ENCODE peak calls at places on chromosomes 4 and X, in six cellular contexts. One of them, this sample, is unnamed.

GRCh38 chr4:162684371-162684700 is 482.4 kb downstream of the NAF1 start:
- DNase-seq in OCI-LY7: no peak
- DNase-seq in mammary epithelial cell: no peak
- DNase-seq in fibroblast of lung: no peak
- DNase-seq in H9: no peak
- DNase-seq in GM23248: no peak
- DNase-seq in this sample: no peak

GRCh38 chr4:143225167-143225566 is 40.5 kb downstream of the USP38 start:
- DNase-seq in GM23248: no peak
- DNase-seq in H9: no peak
- DNase-seq in fibroblast of lung: no peak
- DNase-seq in mammary epithelial cell: no peak
- DNase-seq in OCI-LY7: no peak
- DNase-seq in this sample: no peak

GRCh38 chr4:141346144-141346543 is 125.4 kb downstream of the ZNF330 start:
- DNase-seq in fibroblast of lung: peak; percentile 64
- DNase-seq in GM23248: peak; percentile 83
- DNase-seq in H9: no peak
- DNase-seq in OCI-LY7: peak; percentile 14
- DNase-seq in mammary epithelial cell: peak; percentile 39
- DNase-seq in this sample: peak; percentile 81

GRCh38 chrX:153410888-153411254 is 401 bp upstream of the ZFP92 start:
- DNase-seq in OCI-LY7: no peak
- DNase-seq in H9: no peak
- DNase-seq in fibroblast of lung: no peak
- DNase-seq in GM23248: no peak
- DNase-seq in mammary epithelial cell: no peak
- DNase-seq in this sample: no peak

GRCh38 chrX:123339201-123339905 is 155.3 kb downstream of the GRIA3 start:
- DNase-seq in mammary epithelial cell: peak; percentile 49
- DNase-seq in fibroblast of lung: peak; percentile 79
- DNase-seq in H9: no peak
- DNase-seq in GM23248: peak; percentile 85
- DNase-seq in OCI-LY7: no peak
- DNase-seq in this sample: peak; percentile 39

GRCh38 chrX:113124693-113125092 is 284.1 kb upstream of the AMOT start:
- DNase-seq in GM23248: no peak
- DNase-seq in H9: peak; percentile 34
- DNase-seq in OCI-LY7: no peak
- DNase-seq in fibroblast of lung: no peak
- DNase-seq in mammary epithelial cell: no peak
- DNase-seq in this sample: no peak

GRCh38 chrX:9515973-9516538 is 51.2 kb downstream of the TBL1X start:
- DNase-seq in OCI-LY7: no peak
- DNase-seq in mammary epithelial cell: no peak
- DNase-seq in H9: no peak
- DNase-seq in fibroblast of lung: no peak
- DNase-seq in GM23248: no peak
- DNase-seq in this sample: no peak

GRCh38 chr4:106258145-106259045 is 57.6 kb downstream of the TBCK start:
- DNase-seq in mammary epithelial cell: no peak
- DNase-seq in OCI-LY7: no peak
- DNase-seq in fibroblast of lung: peak; percentile 33
- DNase-seq in H9: no peak
- DNase-seq in GM23248: peak; percentile 40
- DNase-seq in this sample: no peak

GRCh38 chrX:24846551-24847170 is 152.9 kb downstream of the POLA1 start:
- DNase-seq in fibroblast of lung: peak; percentile 12
- DNase-seq in OCI-LY7: no peak
- DNase-seq in H9: no peak
- DNase-seq in mammary epithelial cell: no peak
- DNase-seq in GM23248: peak; percentile 52
- DNase-seq in this sample: no peak

GRCh38 chr4:99664703-99665102 is 7.1 kb upstream of the C4orf54 start:
- DNase-seq in fibroblast of lung: no peak
- DNase-seq in GM23248: no peak
- DNase-seq in H9: no peak
- DNase-seq in OCI-LY7: no peak
- DNase-seq in mammary epithelial cell: no peak
- DNase-seq in this sample: no peak

GRCh38 chrX:113586281-113586898 is 745.8 kb upstream of the AMOT start:
- DNase-seq in mammary epithelial cell: no peak
- DNase-seq in H9: peak; percentile 22
- DNase-seq in OCI-LY7: no peak
- DNase-seq in fibroblast of lung: no peak
- DNase-seq in GM23248: no peak
- DNase-seq in this sample: no peak

GRCh38 chr4:4216668-4217067 is 10.1 kb downstream of the OTOP1 start:
- DNase-seq in fibroblast of lung: peak; percentile 55
- DNase-seq in OCI-LY7: no peak
- DNase-seq in GM23248: peak; percentile 32
- DNase-seq in H9: peak; percentile 41
- DNase-seq in mammary epithelial cell: peak; percentile 87
- DNase-seq in this sample: peak; percentile 34

GRCh38 chr4:66972087-66972486 is 573.2 kb downstream of the CENPC start:
- DNase-seq in GM23248: no peak
- DNase-seq in mammary epithelial cell: no peak
- DNase-seq in OCI-LY7: no peak
- DNase-seq in H9: no peak
- DNase-seq in fibroblast of lung: no peak
- DNase-seq in this sample: peak; percentile 48

GRCh38 chr4:155889036-155889793 is 14.3 kb upstream of the TDO2 start:
- DNase-seq in H9: no peak
- DNase-seq in GM23248: peak; percentile 92
- DNase-seq in fibroblast of lung: peak; percentile 93
- DNase-seq in OCI-LY7: no peak
- DNase-seq in mammary epithelial cell: peak; percentile 36
- DNase-seq in this sample: peak; percentile 22

GRCh38 chr4:3783691-3784306 is 17.6 kb downstream of the ADRA2C start:
- DNase-seq in H9: peak; percentile 77
- DNase-seq in OCI-LY7: no peak
- DNase-seq in mammary epithelial cell: no peak
- DNase-seq in GM23248: peak; percentile 48
- DNase-seq in fibroblast of lung: no peak
- DNase-seq in this sample: peak; percentile 35

GRCh38 chrX:16033336-16033735 is 90.0 kb upstream of the GRPR start:
- DNase-seq in GM23248: peak; percentile 38
- DNase-seq in fibroblast of lung: peak; percentile 50
- DNase-seq in OCI-LY7: no peak
- DNase-seq in H9: no peak
- DNase-seq in mammary epithelial cell: no peak
- DNase-seq in this sample: no peak

GRCh38 chr4:6200922-6201362 is 593 bp upstream of the JAKMIP1 start:
- DNase-seq in mammary epithelial cell: no peak
- DNase-seq in fibroblast of lung: no peak
- DNase-seq in H9: no peak
- DNase-seq in OCI-LY7: peak; percentile 31
- DNase-seq in GM23248: no peak
- DNase-seq in this sample: peak; percentile 76

GRCh38 chr4:99679204-99679603 is 21.6 kb upstream of the C4orf54 start:
- DNase-seq in GM23248: peak; percentile 1
- DNase-seq in OCI-LY7: no peak
- DNase-seq in fibroblast of lung: no peak
- DNase-seq in mammary epithelial cell: no peak
- DNase-seq in H9: no peak
- DNase-seq in this sample: no peak

GRCh38 chr4:37666625-37667071 is 19.5 kb downstream of the RELL1 start:
- DNase-seq in GM23248: peak; percentile 95
- DNase-seq in H9: no peak
- DNase-seq in mammary epithelial cell: peak; percentile 92
- DNase-seq in fibroblast of lung: peak; percentile 94
- DNase-seq in OCI-LY7: no peak
- DNase-seq in this sample: peak; percentile 84

GRCh38 chrX:103431316-103431715 is 55.0 kb downstream of the BEX3 start:
- DNase-seq in mammary epithelial cell: peak; percentile 28
- DNase-seq in OCI-LY7: no peak
- DNase-seq in fibroblast of lung: peak; percentile 65
- DNase-seq in H9: no peak
- DNase-seq in GM23248: peak; percentile 44
- DNase-seq in this sample: peak; percentile 21

GRCh38 chr4:163622351-163623051 is 128.0 kb downstream of the TMA16 start:
- DNase-seq in GM23248: no peak
- DNase-seq in OCI-LY7: no peak
- DNase-seq in mammary epithelial cell: no peak
- DNase-seq in H9: no peak
- DNase-seq in fibroblast of lung: no peak
- DNase-seq in this sample: no peak

GRCh38 chr4:47786958-47787370 is 50.9 kb downstream of the CORIN start:
- DNase-seq in mammary epithelial cell: no peak
- DNase-seq in OCI-LY7: no peak
- DNase-seq in GM23248: no peak
- DNase-seq in fibroblast of lung: no peak
- DNase-seq in H9: no peak
- DNase-seq in this sample: no peak

GRCh38 chr4:91302120-91302519 is 1001.6 kb upstream of the GRID2 start:
- DNase-seq in mammary epithelial cell: no peak
- DNase-seq in GM23248: no peak
- DNase-seq in H9: no peak
- DNase-seq in fibroblast of lung: no peak
- DNase-seq in OCI-LY7: no peak
- DNase-seq in this sample: no peak

GRCh38 chrX:19659929-19660328 is 144.6 kb upstream of the MAP3K15 start:
- DNase-seq in H9: no peak
- DNase-seq in fibroblast of lung: no peak
- DNase-seq in OCI-LY7: peak; percentile 3
- DNase-seq in mammary epithelial cell: no peak
- DNase-seq in GM23248: no peak
- DNase-seq in this sample: no peak

GRCh38 chrX:39296472-39296871 is 495.2 kb downstream of the MID1IP1 start:
- DNase-seq in mammary epithelial cell: no peak
- DNase-seq in OCI-LY7: peak; percentile 7
- DNase-seq in GM23248: no peak
- DNase-seq in H9: no peak
- DNase-seq in fibroblast of lung: no peak
- DNase-seq in this sample: no peak
- H3K79me2 ChIP-seq in mammary epithelial cell: no peaks in the 10 kb centered on the region
- H3K79me2 ChIP-seq in OCI-LY7: no peaks in the 10 kb centered on the region
- H3K79me2 ChIP-seq in GM23248: no peaks in the 10 kb centered on the region
- H3K79me2 ChIP-seq in H9: no peaks in the 10 kb centered on the region
- H3K79me2 ChIP-seq in fibroblast of lung: no peaks in the 10 kb centered on the region
- H3K79me2 ChIP-seq in this sample: no peaks in the 10 kb centered on the region

DNA sequence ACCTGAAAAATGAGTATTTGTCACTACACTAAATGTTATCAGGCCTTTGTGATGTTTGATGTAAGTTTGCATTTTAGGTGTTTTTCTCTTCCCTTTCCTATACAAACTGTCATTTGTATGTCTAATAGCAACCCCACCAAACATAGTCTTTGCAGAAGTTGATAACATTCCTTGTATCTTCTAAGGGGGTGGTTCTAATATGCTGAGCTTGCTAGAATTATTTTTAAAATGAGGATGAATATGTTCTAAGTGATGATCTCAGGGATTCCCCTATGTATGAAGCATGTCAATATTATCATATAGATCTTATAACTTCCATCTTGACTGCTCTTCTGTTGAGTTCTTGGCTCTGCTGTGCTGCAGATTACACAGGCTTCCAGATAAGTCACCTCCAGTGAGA is 3.1 kb downstream of the CHM start:
- DNase-seq in H9: no peak
- DNase-seq in OCI-LY7: no peak
- DNase-seq in fibroblast of lung: no peak
- DNase-seq in mammary epithelial cell: no peak
- DNase-seq in GM23248: no peak
- DNase-seq in this sample: no peak
- H3K79me2 ChIP-seq in H9: peaks cover 13% of the 10 kb centered on the region
- H3K79me2 ChIP-seq in OCI-LY7: peaks cover 26% of the 10 kb centered on the region
- H3K79me2 ChIP-seq in fibroblast of lung: peaks cover 67% of the 10 kb centered on the region
- H3K79me2 ChIP-seq in mammary epithelial cell: peaks cover 74% of the 10 kb centered on the region
- H3K79me2 ChIP-seq in GM23248: peaks cover 76% of the 10 kb centered on the region
- H3K79me2 ChIP-seq in this sample: peaks cover 63% of the 10 kb centered on the region

GRCh38 chrX:136755411-136755810 is 25.3 kb downstream of the ARHGEF6 start:
- DNase-seq in fibroblast of lung: no peak
- DNase-seq in mammary epithelial cell: no peak
- DNase-seq in OCI-LY7: no peak
- DNase-seq in H9: no peak
- DNase-seq in GM23248: no peak
- DNase-seq in this sample: no peak
- H3K79me2 ChIP-seq in fibroblast of lung: no peaks in the 10 kb centered on the region
- H3K79me2 ChIP-seq in mammary epithelial cell: no peaks in the 10 kb centered on the region
- H3K79me2 ChIP-seq in OCI-LY7: peaks cover 14% of the 10 kb centered on the region
- H3K79me2 ChIP-seq in H9: no peaks in the 10 kb centered on the region
- H3K79me2 ChIP-seq in GM23248: no peaks in the 10 kb centered on the region
- H3K79me2 ChIP-seq in this sample: no peaks in the 10 kb centered on the region

DNA sequence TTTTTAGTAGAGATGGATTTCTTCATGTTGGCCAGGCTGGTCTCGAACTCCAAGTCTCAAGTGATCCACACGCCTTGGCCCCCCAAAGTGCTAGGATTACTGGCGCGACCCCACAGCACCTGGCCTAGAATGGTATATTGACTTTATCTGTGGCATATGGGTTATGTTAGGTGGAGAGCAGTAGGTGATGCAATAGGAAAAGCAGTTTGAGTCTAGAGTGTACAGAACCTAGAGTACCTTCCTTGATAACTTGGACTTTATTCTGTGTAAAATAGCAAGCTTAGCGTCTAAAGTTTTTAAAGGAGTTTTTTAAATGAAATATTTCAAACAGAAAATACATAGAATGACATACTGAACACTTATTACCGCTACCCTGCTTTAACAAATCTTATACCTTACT is 312.0 kb upstream of the ZCCHC13 start:
- DNase-seq in fibroblast of lung: no peak
- DNase-seq in GM23248: no peak
- DNase-seq in OCI-LY7: no peak
- DNase-seq in H9: no peak
- DNase-seq in mammary epithelial cell: no peak
- DNase-seq in this sample: no peak
- H3K79me2 ChIP-seq in fibroblast of lung: no peaks in the 10 kb centered on the region
- H3K79me2 ChIP-seq in GM23248: peaks cover 21% of the 10 kb centered on the region
- H3K79me2 ChIP-seq in OCI-LY7: no peaks in the 10 kb centered on the region
- H3K79me2 ChIP-seq in H9: no peaks in the 10 kb centered on the region
- H3K79me2 ChIP-seq in mammary epithelial cell: peaks cover 15% of the 10 kb centered on the region
- H3K79me2 ChIP-seq in this sample: no peaks in the 10 kb centered on the region

DNA sequence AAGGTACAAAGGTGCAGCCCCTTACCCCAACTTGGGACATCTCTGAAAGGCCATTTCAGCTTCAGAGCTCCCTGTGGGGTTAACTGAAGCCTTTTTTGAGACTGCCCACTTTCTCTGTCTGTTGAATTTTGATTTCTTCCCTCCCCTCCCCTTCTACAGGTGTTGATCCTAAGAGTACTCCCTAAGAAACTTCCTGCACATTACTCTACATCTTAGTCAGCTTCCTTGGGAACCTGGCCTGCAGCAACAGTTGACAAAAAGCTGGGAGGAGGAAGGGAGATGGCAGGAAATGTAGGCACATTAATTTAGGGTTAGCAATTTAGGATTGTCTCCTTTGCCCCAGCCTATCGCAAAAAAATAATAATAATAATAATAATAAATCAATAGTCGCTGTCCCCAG is 1.2 kb upstream of the IDS start:
- DNase-seq in H9: no peak
- DNase-seq in GM23248: no peak
- DNase-seq in mammary epithelial cell: no peak
- DNase-seq in fibroblast of lung: no peak
- DNase-seq in OCI-LY7: no peak
- DNase-seq in this sample: peak; percentile 64
- H3K79me2 ChIP-seq in H9: no peaks in the 10 kb centered on the region
- H3K79me2 ChIP-seq in GM23248: peaks cover 9% of the 10 kb centered on the region
- H3K79me2 ChIP-seq in mammary epithelial cell: peaks cover 21% of the 10 kb centered on the region
- H3K79me2 ChIP-seq in fibroblast of lung: peaks cover 7% of the 10 kb centered on the region
- H3K79me2 ChIP-seq in OCI-LY7: no peaks in the 10 kb centered on the region
- H3K79me2 ChIP-seq in this sample: peaks cover 22% of the 10 kb centered on the region

GRCh38 chrX:1519022-1519497 is 17.9 kb downstream of the P2RY8 start:
- DNase-seq in H9: no peak
- DNase-seq in OCI-LY7: no peak
- DNase-seq in fibroblast of lung: no peak
- DNase-seq in mammary epithelial cell: no peak
- DNase-seq in GM23248: no peak
- DNase-seq in this sample: no peak
- H3K79me2 ChIP-seq in H9: no peaks in the 10 kb centered on the region
- H3K79me2 ChIP-seq in OCI-LY7: peaks cover 75% of the 10 kb centered on the region
- H3K79me2 ChIP-seq in fibroblast of lung: no peaks in the 10 kb centered on the region
- H3K79me2 ChIP-seq in mammary epithelial cell: no peaks in the 10 kb centered on the region
- H3K79me2 ChIP-seq in GM23248: no peaks in the 10 kb centered on the region
- H3K79me2 ChIP-seq in this sample: no peaks in the 10 kb centered on the region